ENCODE peak calls at places on chromosomes 2 and 18, in six cellular contexts. B is T-helper 2 cell, P is NCI-H345, E is LHCN-M2, O is Kasumi-1, Z is AG04449. K is an unnamed sample.

GRCh38 chr18:53567935-53568574 is 656.4 kb downstream of the MBD2 start:
- DNase-seq in B (no peak), P (no peak), E (peak; percentile 12), O (peak; percentile 60), Z (no peak), K (peak; percentile 12)

GRCh38 chr18:54734059-54734458 is 94.2 kb upstream of the RAB27B start:
- DNase-seq in B (no peak), P (no peak), E (peak; percentile 94), O (no peak), Z (peak; percentile 74), K (peak; percentile 86)

GRCh38 chr2:168336786-168337388 is 89.5 kb upstream of the STK39 start:
- DNase-seq in B (peak; percentile 9), P (peak; percentile 71), E (no peak), O (no peak), Z (no peak), K (no peak)

GRCh38 chr2:54941248-54941984 is 108.8 kb downstream of the RTN4 start:
- DNase-seq in B (no peak), P (no peak), E (no peak), O (no peak), Z (no peak), K (no peak)

GRCh38 chr18:79987566-79987965 is 797 bp downstream of the TXNL4A start:
- DNase-seq in B (no peak), P (no peak), E (peak; percentile 25), O (no peak), Z (no peak), K (peak; percentile 29)

GRCh38 chr2:175552902-175553301 is 371.4 kb upstream of the ATP5MC3 start:
- DNase-seq in B (no peak), P (no peak), E (no peak), O (peak; percentile 91), Z (no peak), K (no peak)

GRCh38 chr18:26307161-26307773 is 81.0 kb downstream of the TAF4B start:
- DNase-seq in B (no peak), P (peak; percentile 53), E (peak; percentile 54), O (peak; percentile 81), Z (no peak), K (peak; percentile 55)

GRCh38 chr2:43305006-43305405 is 78.6 kb upstream of the ZFP36L2 start:
- DNase-seq in B (no peak), P (no peak), E (no peak), O (no peak), Z (no peak), K (no peak)

GRCh38 chr18:26696318-26696717 is 148.0 kb upstream of the KCTD1 start:
- DNase-seq in B (no peak), P (no peak), E (no peak), O (no peak), Z (no peak), K (no peak)

GRCh38 chr18:12911025-12911927 is 27.2 kb upstream of the PTPN2 start:
- DNase-seq in B (peak; percentile 49), P (no peak), E (no peak), O (no peak), Z (no peak), K (no peak)

GRCh38 chr2:213036836-213037235 is 114.6 kb downstream of the IKZF2 start:
- DNase-seq in B (no peak), P (no peak), E (peak; percentile 44), O (no peak), Z (peak; percentile 73), K (peak; percentile 56)

GRCh38 chr2:95274291-95275150 is at the start of gene PROM2:
- DNase-seq in B (no peak), P (peak; percentile 18), E (no peak), O (no peak), Z (no peak), K (no peak)

K was measured in EL.